ENCODE peak calls at places on chromosomes 4 and X, in four cellular contexts. W is DND-41, O is keratinocyte, T is kidney. V is an unnamed sample. For H3K36me3, the result is how much of the 10 kb centered on the place peaks cover.

GRCh38 chr4:25103423-25103822 is 56.8 kb downstream of the SEPSECS start:
- DNase-seq in W (no peak), O (no peak), T (no peak), V (no peak)

GRCh38 chrX:19649227-19650009 is 134.1 kb upstream of the MAP3K15 start:
- DNase-seq in W (no peak), O (no peak), T (no peak), V (no peak)

GRCh38 chr4:153683763-153684181 is 308 bp upstream of the TLR2 start:
- DNase-seq in W (no peak), O (no peak), T (peak), V (no peak)

GRCh38 chr4:185039508-185040273 is 21.4 kb downstream of the HELT start:
- DNase-seq in W (peak), O (no peak), T (no peak), V (peak)

GRCh38 chrX:121931567-121931966 is 884.2 kb downstream of the GLUD2 start:
- DNase-seq in W (no peak), O (no peak), T (no peak), V (no peak)

GRCh38 chr4:156970501-156971167 is 965 bp downstream of the PDGFC start:
- DNase-seq in W (no peak), O (no peak), T (peak), V (peak)

GRCh38 chrX:40096395-40097091 is 1.2 kb downstream of the BCOR start:
- DNase-seq in W (peak), O (no peak), T (peak), V (peak)

GRCh38 chrX:131837325-131837724 is 185.8 kb upstream of the STK26 start:
- DNase-seq in W (no peak), O (no peak), T (no peak), V (no peak)

GRCh38 chrX:68422478-68422877 is 10.8 kb downstream of the OPHN1 start:
- DNase-seq in W (no peak), O (no peak), T (no peak), V (no peak)

GRCh38 chr4:9765091-9765490 is 16.3 kb upstream of the DRD5 start:
- DNase-seq in W (no peak), O (peak), T (no peak), V (peak)

GRCh38 chr4:179398414-179398813 is 1956.2 kb upstream of the AGA start:
- DNase-seq in W (no peak), O (no peak), T (no peak), V (no peak)

GRCh38 chr4:22417408-22417807 is 98.5 kb downstream of the ADGRA3 start:
- DNase-seq in W (no peak), O (no peak), T (no peak), V (no peak)

GRCh38 chrX:18422325-18422724 is 3.1 kb upstream of the CDKL5 start:
- DNase-seq in W (no peak), O (no peak), T (no peak), V (no peak)

GRCh38 chrX:104156630-104157529 is at the start of gene SLC25A53:
- DNase-seq in W (peak), O (no peak), T (peak), V (peak)

GRCh38 chrX:103716967-103717366 is 6.3 kb downstream of the TMEM31 start:
- DNase-seq in W (no peak), O (no peak), T (no peak), V (peak)

GRCh38 chr4:111934294-111934693 is 211.0 kb upstream of the FAM241A start:
- DNase-seq in W (no peak), O (no peak), T (no peak), V (no peak)

GRCh38 chrX:23271011-23271410 is 63.6 kb upstream of the PTCHD1 start:
- DNase-seq in W (no peak), O (no peak), T (no peak), V (no peak)

GRCh38 chr4:139242511-139243051 is 37.4 kb downstream of the MGARP start:
- DNase-seq in W (no peak), O (no peak), T (no peak), V (no peak)

GRCh38 chr4:109184421-109184956 is 118.0 kb downstream of the COL25A1 start:
- DNase-seq in W (no peak), O (no peak), T (no peak), V (no peak)

GRCh38 chr4:2646386-2647149 is 109.6 kb downstream of the TNIP2 start:
- DNase-seq in W (no peak), O (no peak), T (no peak), V (no peak)
- H3K36me3 ChIP-seq in W (half or more), O (under half), T (under half), V (under half)

DNA sequence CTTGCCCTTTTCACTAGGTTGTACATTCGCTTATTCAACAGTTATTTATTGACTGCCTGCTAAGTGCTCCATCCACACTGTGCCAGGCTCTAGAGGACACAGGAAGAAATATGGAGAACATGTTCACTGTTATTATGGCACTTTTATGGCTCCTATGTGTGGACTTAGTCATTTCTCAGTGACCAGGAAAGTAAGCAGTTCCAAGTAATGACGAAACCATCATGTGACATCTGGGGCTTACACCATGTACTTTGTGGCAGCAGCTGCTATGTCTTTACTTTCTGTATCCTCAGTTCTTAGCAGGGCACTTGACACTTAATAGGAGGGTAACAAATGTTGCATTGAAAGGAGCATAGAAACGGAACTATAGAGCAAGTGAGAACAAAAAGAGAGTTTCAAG is 278.1 kb downstream of the ANK2 start:
- DNase-seq in W (no peak), O (no peak), T (no peak), V (no peak)
- H3K36me3 ChIP-seq in W (under half), O (under half), T (under half), V (under half)

GRCh38 chrX:154369453-154370299 is 4.8 kb downstream of the FLNA start:
- DNase-seq in W (peak), O (peak), T (peak), V (peak)

GRCh38 chrX:154366666-154367055 is 7.8 kb downstream of the FLNA start:
- DNase-seq in W (no peak), O (no peak), T (no peak), V (no peak)

GRCh38 chrX:154368630-154369452 is 5.6 kb downstream of the FLNA start:
- DNase-seq in W (peak), O (peak), T (peak), V (peak)

GRCh38 chrX:154365997-154366665 is 8.3 kb downstream of the FLNA start:
- DNase-seq in W (no peak), O (no peak), T (no peak), V (no peak)

DNA sequence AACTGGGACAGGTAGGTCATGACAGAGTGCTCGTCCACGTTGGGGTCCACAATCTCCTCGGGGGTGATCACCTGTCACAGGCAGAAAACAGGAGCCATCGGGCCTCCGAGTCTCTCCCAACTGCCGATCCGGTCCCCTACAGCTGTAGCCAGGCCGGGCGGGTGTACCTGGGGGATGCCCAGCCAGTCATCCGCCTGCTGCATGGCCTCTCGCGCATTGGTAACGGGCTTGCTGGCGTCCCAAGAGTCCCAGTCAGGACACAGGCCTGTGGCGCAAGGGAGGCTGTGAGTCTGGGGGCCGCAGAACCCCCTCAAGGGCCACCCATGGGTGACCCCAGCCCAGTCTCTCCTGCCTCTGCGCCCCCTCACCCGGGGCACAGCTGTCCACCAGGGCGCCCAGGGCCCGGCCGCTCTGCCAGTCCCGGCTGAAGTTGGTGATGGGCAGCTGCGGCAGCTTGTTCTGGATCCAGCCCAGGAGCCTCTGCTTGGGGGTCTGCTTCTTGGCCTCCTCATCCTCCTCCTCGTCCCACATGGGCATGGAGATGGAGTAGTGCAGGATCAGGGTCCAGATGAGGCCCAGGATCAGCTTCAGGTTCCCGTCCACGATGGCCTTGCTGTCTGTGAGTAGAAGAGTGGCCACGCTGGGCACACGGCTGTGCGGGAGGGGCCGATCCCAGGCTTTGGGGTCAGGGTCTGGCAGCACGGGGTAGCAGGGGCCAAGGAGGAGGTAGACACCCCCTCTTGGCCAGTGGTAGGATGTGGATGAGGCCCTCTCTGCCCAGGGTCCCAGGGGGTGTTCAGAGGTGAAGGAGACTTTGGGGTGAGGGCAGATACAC is 6.7 kb downstream of the FLNA start:
- DNase-seq in W (no peak), O (no peak), T (no peak), V (no peak)
- H3K36me3 ChIP-seq in W (half or more), O (under half), T (under half), V (under half)

GRCh38 chr4:39910064-39910463 is 67.6 kb downstream of the PDS5A start:
- DNase-seq in W (no peak), O (no peak), T (no peak), V (no peak)
- H3K36me3 ChIP-seq in W (half or more), O (under half), T (under half), V (under half)

GRCh38 chr4:168891086-168891485 is 119.0 kb downstream of the CBR4 start:
- DNase-seq in W (no peak), O (no peak), T (no peak), V (no peak)
- H3K36me3 ChIP-seq in W (under half), O (half or more), T (under half), V (under half)

DNA sequence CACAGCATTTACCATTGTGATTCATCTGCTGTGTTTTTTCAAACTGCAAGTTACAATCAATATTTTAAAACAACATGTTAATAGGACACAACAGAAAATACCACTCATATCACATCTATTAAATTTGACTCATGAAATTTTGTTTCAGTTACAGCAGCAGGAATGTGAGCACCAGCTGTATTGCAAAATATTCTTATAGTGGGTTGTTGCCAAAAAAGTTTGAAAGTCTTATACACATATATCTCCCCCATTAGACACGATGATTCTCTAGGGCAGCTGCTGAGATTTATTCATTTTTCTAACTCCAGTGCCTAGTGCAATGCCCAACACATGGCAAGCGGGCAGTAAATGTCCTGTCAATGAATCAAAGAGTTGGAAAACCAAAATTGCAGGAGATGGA is 26.6 kb upstream of the NKX3-2 start:
- DNase-seq in W (no peak), O (no peak), T (no peak), V (no peak)
- H3K36me3 ChIP-seq in W (half or more), O (under half), T (under half), V (half or more)

GRCh38 chr4:3134201-3134600 is 59.7 kb downstream of the HTT start:
- DNase-seq in W (no peak), O (no peak), T (no peak), V (no peak)
- H3K36me3 ChIP-seq in W (half or more), O (under half), T (under half), V (under half)

DNA sequence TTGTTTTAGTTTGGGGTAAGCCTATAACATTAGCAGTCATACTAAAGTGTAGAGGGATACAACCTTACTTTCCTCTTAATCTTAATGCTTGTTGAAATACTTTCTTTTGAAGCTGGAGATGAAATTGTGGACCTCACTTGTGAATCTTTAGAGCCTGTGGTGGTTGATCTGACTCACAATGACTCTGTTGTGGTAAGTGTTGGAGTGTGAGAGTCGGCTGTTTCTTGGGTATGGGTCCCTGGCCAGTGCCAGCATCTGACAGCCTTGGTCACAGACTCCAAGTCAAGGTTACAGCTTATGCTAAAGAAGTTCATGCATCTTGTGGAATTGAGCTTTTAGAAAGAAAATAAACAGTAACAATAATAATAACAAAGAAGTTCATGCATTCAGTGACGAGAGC is 31.6 kb downstream of the RNF4 start:
- DNase-seq in W (no peak), O (no peak), T (no peak), V (no peak)
- H3K36me3 ChIP-seq in W (half or more), O (under half), T (under half), V (under half)

GRCh38 chr4:1179976-1180375 is 7.6 kb upstream of the SPON2 start:
- DNase-seq in W (no peak), O (no peak), T (no peak), V (no peak)

GRCh38 chr4:1176398-1177273 is 4.3 kb upstream of the SPON2 start:
- DNase-seq in W (no peak), O (no peak), T (peak), V (no peak)

GRCh38 chr4:1179089-1179441 is 6.7 kb upstream of the SPON2 start:
- DNase-seq in W (no peak), O (no peak), T (no peak), V (no peak)

GRCh38 chr4:1177274-1178141 is 5.1 kb upstream of the SPON2 start:
- DNase-seq in W (no peak), O (no peak), T (peak), V (no peak)

DNA sequence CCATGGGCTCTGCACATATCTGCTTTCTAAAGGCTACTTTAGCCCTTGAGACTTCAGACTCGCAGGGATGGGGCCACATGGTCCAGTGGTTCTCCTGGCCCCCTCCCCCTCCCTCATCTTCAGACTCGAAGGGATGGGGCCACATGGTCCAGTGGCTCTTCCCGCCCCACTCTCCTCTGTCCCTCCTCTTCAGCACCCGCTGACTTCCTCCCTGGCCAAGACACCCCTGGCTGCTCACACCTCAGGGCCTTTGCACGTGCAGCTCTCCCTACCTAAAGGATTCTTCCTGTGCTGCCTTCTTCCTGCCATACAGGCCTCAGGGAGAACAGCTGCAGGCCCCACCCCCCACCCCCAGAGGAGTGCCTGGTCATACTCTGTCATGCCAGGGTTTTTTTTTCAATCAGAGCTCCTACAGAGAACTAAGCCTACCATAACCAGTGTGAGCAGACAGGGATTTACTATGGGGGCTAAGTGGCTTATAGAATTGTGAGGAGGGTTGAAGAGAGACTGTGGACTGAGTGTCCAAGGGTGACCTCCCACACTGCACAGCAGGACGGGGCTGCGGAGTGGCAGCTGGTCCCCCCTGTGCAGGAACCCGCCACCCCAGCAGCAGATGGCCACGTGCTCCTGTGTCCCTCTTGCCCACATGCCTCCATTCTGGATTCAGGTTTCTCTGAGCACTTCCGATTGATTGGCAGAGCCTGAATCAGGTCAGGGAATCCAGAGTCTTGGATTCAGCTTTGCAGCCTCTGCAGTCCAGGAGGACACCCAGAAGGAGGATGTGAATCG is 6.1 kb upstream of the SPON2 start:
- DNase-seq in W (no peak), O (no peak), T (no peak), V (no peak)
- H3K36me3 ChIP-seq in W (under half), O (under half), T (under half), V (under half)

V was measured in adrenal gland.